ENCODE peak calls at places on chromosomes 6 and 20, in five cellular contexts. S is CD8-positive, alpha-beta T cell; L is GM19239; R is heart left ventricle; B is T-helper 1 cell. V is an unnamed sample.
A peak's percentile ranks its signal among the peaks of the same experiment; 100 is the strongest.

GRCh38 chr20:51995551-51995951 is 193.2 kb upstream of the SALL4 start:
- DNase-seq in B (no peak), R (peak; percentile 31), S (no peak), L (no peak), V (no peak)

GRCh38 chr6:128659878-128660622 is 139.7 kb upstream of the PTPRK start:
- DNase-seq in R (no peak), B (no peak), L (no peak), S (no peak), V (no peak)

GRCh38 chr20:57672953-57673575 is 36.8 kb downstream of the PMEPA1 start:
- DNase-seq in L (no peak), S (no peak), R (no peak), B (no peak), V (no peak)

GRCh38 chr20:62719250-62719945 is 10.8 kb downstream of the NTSR1 start:
- DNase-seq in R (no peak), B (no peak), S (no peak), L (no peak), V (no peak)

GRCh38 chr6:158718431-158719126 is 68.7 kb downstream of the SYTL3 start:
- DNase-seq in L (no peak), B (no peak), R (no peak), S (no peak), V (no peak)

GRCh38 chr20:57323034-57323433 is 6.6 kb upstream of the SPO11 start:
- DNase-seq in L (no peak), S (no peak), R (no peak), B (no peak), V (no peak)

GRCh38 chr6:133631421-133631820 is 257.5 kb upstream of the TCF21 start:
- DNase-seq in B (no peak), S (no peak), L (no peak), R (no peak), V (no peak)

GRCh38 chr6:99013661-99014458 is 66.1 kb upstream of the FBXL4 start:
- DNase-seq in B (no peak), L (no peak), R (no peak), S (no peak), V (no peak)

GRCh38 chr6:56862415-56863175 is 92.3 kb upstream of the BEND6 start:
- DNase-seq in R (no peak), L (no peak), S (no peak), B (no peak), V (no peak)

GRCh38 chr6:149963212-149963461 is 606 bp upstream of the ULBP1 start:
- DNase-seq in S (no peak), L (no peak), R (no peak), B (no peak), V (no peak)

GRCh38 chr6:14119764-14120163 is 2.2 kb downstream of the CD83 start:
- DNase-seq in S (no peak), L (no peak), B (no peak), R (no peak), V (no peak)

GRCh38 chr6:11058406-11058805 is 14.3 kb upstream of the ELOVL2 start:
- DNase-seq in R (no peak), L (no peak), S (no peak), B (no peak), V (no peak)

GRCh38 chr20:2210646-2211556 is 84.9 kb upstream of the TGM3 start:
- DNase-seq in B (no peak), R (peak; percentile 60), S (no peak), L (no peak), V (no peak)

GRCh38 chr20:24964518-24964838 is 15.4 kb downstream of the CST7 start:
- DNase-seq in R (no peak), B (no peak), S (no peak), L (no peak), V (no peak)

GRCh38 chr6:41901882-41902519 is 6.8 kb upstream of the USP49 start:
- DNase-seq in L (no peak), S (peak; percentile 34), R (no peak), B (peak; percentile 59), V (no peak)

GRCh38 chr20:15582146-15582776 is 991.0 kb downstream of the KIF16B start:
- DNase-seq in B (no peak), L (no peak), S (no peak), R (no peak), V (no peak)

GRCh38 chr20:33869283-33869682 is 58.1 kb downstream of the CHMP4B start:
- DNase-seq in L (no peak), R (no peak), S (no peak), B (no peak), V (no peak)